ENCODE peak calls at places on chromosomes 4 and X, in eight cellular contexts. One of them, this sample, is unnamed.

GRCh38 chr4:112031712-112032328 is 113.4 kb upstream of the FAM241A start:
- DNase-seq in dorsolateral prefrontal cortex: no peak
- DNase-seq in fibroblast of pulmonary artery: peak; percentile 75
- DNase-seq in IMR-90: peak; percentile 50
- DNase-seq in ascending aorta: no peak
- DNase-seq in choroid plexus epithelial cell: peak; percentile 80
- DNase-seq in left ventricle myocardium inferior: no peak
- DNase-seq in cardiac muscle cell: peak; percentile 75
- DNase-seq in this sample: peak; percentile 68

GRCh38 chrX:105017641-105018040 is 202.9 kb downstream of the TEX13A start:
- DNase-seq in ascending aorta: no peak
- DNase-seq in fibroblast of pulmonary artery: no peak
- DNase-seq in dorsolateral prefrontal cortex: no peak
- DNase-seq in left ventricle myocardium inferior: no peak
- DNase-seq in choroid plexus epithelial cell: no peak
- DNase-seq in IMR-90: no peak
- DNase-seq in cardiac muscle cell: no peak
- DNase-seq in this sample: no peak

GRCh38 chr4:182536221-182536620 is 293.0 kb downstream of the TENM3 start:
- DNase-seq in IMR-90: no peak
- DNase-seq in cardiac muscle cell: no peak
- DNase-seq in fibroblast of pulmonary artery: no peak
- DNase-seq in choroid plexus epithelial cell: no peak
- DNase-seq in ascending aorta: no peak
- DNase-seq in left ventricle myocardium inferior: no peak
- DNase-seq in dorsolateral prefrontal cortex: no peak
- DNase-seq in this sample: no peak

GRCh38 chr4:154124539-154125255 is 335.8 kb upstream of the SFRP2 start:
- DNase-seq in choroid plexus epithelial cell: peak; percentile 76
- DNase-seq in fibroblast of pulmonary artery: peak; percentile 50
- DNase-seq in dorsolateral prefrontal cortex: no peak
- DNase-seq in IMR-90: peak; percentile 36
- DNase-seq in cardiac muscle cell: peak; percentile 11
- DNase-seq in left ventricle myocardium inferior: no peak
- DNase-seq in ascending aorta: no peak
- DNase-seq in this sample: peak; percentile 95

GRCh38 chr4:41957634-41958033 is 22.4 kb downstream of the TMEM33 start:
- DNase-seq in ascending aorta: no peak
- DNase-seq in cardiac muscle cell: peak; percentile 24
- DNase-seq in dorsolateral prefrontal cortex: no peak
- DNase-seq in IMR-90: peak; percentile 5
- DNase-seq in fibroblast of pulmonary artery: peak; percentile 23
- DNase-seq in choroid plexus epithelial cell: peak; percentile 41
- DNase-seq in left ventricle myocardium inferior: no peak
- DNase-seq in this sample: peak; percentile 28

GRCh38 chr4:7026107-7026506 is 17.1 kb upstream of the TADA2B start:
- DNase-seq in dorsolateral prefrontal cortex: no peak
- DNase-seq in left ventricle myocardium inferior: no peak
- DNase-seq in cardiac muscle cell: no peak
- DNase-seq in choroid plexus epithelial cell: no peak
- DNase-seq in fibroblast of pulmonary artery: no peak
- DNase-seq in IMR-90: no peak
- DNase-seq in ascending aorta: no peak
- DNase-seq in this sample: no peak

GRCh38 chrX:129565046-129565649 is 25.1 kb downstream of the OCRL start:
- DNase-seq in fibroblast of pulmonary artery: peak; percentile 30
- DNase-seq in choroid plexus epithelial cell: peak; percentile 60
- DNase-seq in IMR-90: peak; percentile 20
- DNase-seq in left ventricle myocardium inferior: no peak
- DNase-seq in cardiac muscle cell: peak; percentile 51
- DNase-seq in ascending aorta: no peak
- DNase-seq in dorsolateral prefrontal cortex: no peak
- DNase-seq in this sample: peak; percentile 7

GRCh38 chr4:3834921-3835521 is 68.8 kb downstream of the ADRA2C start:
- DNase-seq in ascending aorta: no peak
- DNase-seq in choroid plexus epithelial cell: no peak
- DNase-seq in dorsolateral prefrontal cortex: no peak
- DNase-seq in fibroblast of pulmonary artery: no peak
- DNase-seq in cardiac muscle cell: no peak
- DNase-seq in left ventricle myocardium inferior: no peak
- DNase-seq in IMR-90: no peak
- DNase-seq in this sample: no peak

GRCh38 chr4:74338792-74339333 is 26.1 kb upstream of the EREG start:
- DNase-seq in dorsolateral prefrontal cortex: no peak
- DNase-seq in IMR-90: peak; percentile 12
- DNase-seq in left ventricle myocardium inferior: no peak
- DNase-seq in ascending aorta: no peak
- DNase-seq in fibroblast of pulmonary artery: peak; percentile 33
- DNase-seq in choroid plexus epithelial cell: peak; percentile 10
- DNase-seq in cardiac muscle cell: peak; percentile 91
- DNase-seq in this sample: peak; percentile 70

GRCh38 chrX:103330601-103331397 is 760 bp downstream of the TCEAL7 start:
- DNase-seq in choroid plexus epithelial cell: peak; percentile 17
- DNase-seq in dorsolateral prefrontal cortex: no peak
- DNase-seq in left ventricle myocardium inferior: no peak
- DNase-seq in cardiac muscle cell: peak; percentile 16
- DNase-seq in fibroblast of pulmonary artery: peak; percentile 15
- DNase-seq in ascending aorta: no peak
- DNase-seq in IMR-90: peak; percentile 2
- DNase-seq in this sample: peak; percentile 4

GRCh38 chr4:4507403-4507802 is 34.4 kb downstream of the STX18 start:
- DNase-seq in IMR-90: no peak
- DNase-seq in left ventricle myocardium inferior: no peak
- DNase-seq in dorsolateral prefrontal cortex: no peak
- DNase-seq in cardiac muscle cell: no peak
- DNase-seq in choroid plexus epithelial cell: no peak
- DNase-seq in fibroblast of pulmonary artery: no peak
- DNase-seq in ascending aorta: no peak
- DNase-seq in this sample: no peak

GRCh38 chr4:128416921-128417320 is 129.3 kb upstream of the PGRMC2 start:
- DNase-seq in fibroblast of pulmonary artery: peak; percentile 51
- DNase-seq in choroid plexus epithelial cell: no peak
- DNase-seq in IMR-90: no peak
- DNase-seq in dorsolateral prefrontal cortex: no peak
- DNase-seq in cardiac muscle cell: peak; percentile 62
- DNase-seq in left ventricle myocardium inferior: no peak
- DNase-seq in ascending aorta: no peak
- DNase-seq in this sample: peak; percentile 11

GRCh38 chr4:168587326-168588125 is 90.7 kb downstream of the PALLD start:
- DNase-seq in dorsolateral prefrontal cortex: no peak
- DNase-seq in choroid plexus epithelial cell: peak; percentile 69
- DNase-seq in IMR-90: peak; percentile 88
- DNase-seq in left ventricle myocardium inferior: peak; percentile 25
- DNase-seq in ascending aorta: peak; percentile 75
- DNase-seq in cardiac muscle cell: peak; percentile 84
- DNase-seq in fibroblast of pulmonary artery: peak; percentile 83
- DNase-seq in this sample: peak; percentile 94

GRCh38 chrX:111955916-111956315 is 79.9 kb downstream of the TRPC5OS start:
- DNase-seq in IMR-90: no peak
- DNase-seq in ascending aorta: no peak
- DNase-seq in cardiac muscle cell: no peak
- DNase-seq in fibroblast of pulmonary artery: no peak
- DNase-seq in left ventricle myocardium inferior: no peak
- DNase-seq in dorsolateral prefrontal cortex: no peak
- DNase-seq in choroid plexus epithelial cell: no peak
- DNase-seq in this sample: no peak

GRCh38 chrX:136162827-136163427 is 15.6 kb downstream of the FHL1 start:
- DNase-seq in left ventricle myocardium inferior: peak; percentile 54
- DNase-seq in ascending aorta: peak; percentile 78
- DNase-seq in choroid plexus epithelial cell: peak; percentile 68
- DNase-seq in IMR-90: peak; percentile 43
- DNase-seq in fibroblast of pulmonary artery: peak; percentile 64
- DNase-seq in dorsolateral prefrontal cortex: no peak
- DNase-seq in cardiac muscle cell: peak; percentile 60
- DNase-seq in this sample: peak; percentile 63

GRCh38 chr4:139896242-139896752 is 230.7 kb downstream of the MGST2 start:
- DNase-seq in cardiac muscle cell: no peak
- DNase-seq in left ventricle myocardium inferior: no peak
- DNase-seq in dorsolateral prefrontal cortex: no peak
- DNase-seq in ascending aorta: no peak
- DNase-seq in fibroblast of pulmonary artery: no peak
- DNase-seq in IMR-90: no peak
- DNase-seq in choroid plexus epithelial cell: no peak
- DNase-seq in this sample: no peak

GRCh38 chr4:38223801-38224236 is 263.6 kb downstream of the PTTG2 start:
- DNase-seq in dorsolateral prefrontal cortex: peak; percentile 81
- DNase-seq in choroid plexus epithelial cell: no peak
- DNase-seq in IMR-90: no peak
- DNase-seq in ascending aorta: no peak
- DNase-seq in cardiac muscle cell: no peak
- DNase-seq in left ventricle myocardium inferior: no peak
- DNase-seq in fibroblast of pulmonary artery: no peak
- DNase-seq in this sample: no peak

DNA sequence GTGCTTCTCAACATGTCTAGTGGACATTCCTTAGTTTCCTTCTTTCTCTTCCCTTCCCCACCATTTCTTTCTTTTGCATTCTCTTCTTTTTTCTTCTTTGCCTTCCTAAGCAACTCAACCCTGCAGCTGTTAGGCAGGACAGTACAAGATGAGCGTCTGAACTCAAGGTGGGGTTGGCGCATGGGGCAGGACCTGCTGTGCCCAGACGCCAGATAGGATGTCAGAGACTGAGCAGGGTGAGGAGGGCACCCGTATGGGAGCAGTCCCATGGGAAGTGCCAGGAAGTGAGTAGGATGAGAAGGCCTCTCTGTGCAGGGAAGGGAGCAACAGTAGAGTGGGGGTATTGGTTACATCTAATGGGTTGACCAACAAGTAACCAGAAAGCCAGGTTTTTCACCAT is 38.1 kb upstream of the ZNF827 start:
- DNase-seq in IMR-90: no peak
- DNase-seq in ascending aorta: no peak
- DNase-seq in choroid plexus epithelial cell: no peak
- DNase-seq in dorsolateral prefrontal cortex: no peak
- DNase-seq in left ventricle myocardium inferior: no peak
- DNase-seq in fibroblast of pulmonary artery: no peak
- DNase-seq in cardiac muscle cell: no peak
- DNase-seq in this sample: no peak
- TF ChIP-seq CTCF in IMR-90: no peak
- TF ChIP-seq CTCF in ascending aorta: no peak
- TF ChIP-seq CTCF in choroid plexus epithelial cell: no peak
- TF ChIP-seq CTCF in dorsolateral prefrontal cortex: no peak
- TF ChIP-seq CTCF in left ventricle myocardium inferior: no peak
- TF ChIP-seq CTCF in fibroblast of pulmonary artery: no peak
- TF ChIP-seq CTCF in cardiac muscle cell: no peak
- TF ChIP-seq CTCF in this sample: no peak

DNA sequence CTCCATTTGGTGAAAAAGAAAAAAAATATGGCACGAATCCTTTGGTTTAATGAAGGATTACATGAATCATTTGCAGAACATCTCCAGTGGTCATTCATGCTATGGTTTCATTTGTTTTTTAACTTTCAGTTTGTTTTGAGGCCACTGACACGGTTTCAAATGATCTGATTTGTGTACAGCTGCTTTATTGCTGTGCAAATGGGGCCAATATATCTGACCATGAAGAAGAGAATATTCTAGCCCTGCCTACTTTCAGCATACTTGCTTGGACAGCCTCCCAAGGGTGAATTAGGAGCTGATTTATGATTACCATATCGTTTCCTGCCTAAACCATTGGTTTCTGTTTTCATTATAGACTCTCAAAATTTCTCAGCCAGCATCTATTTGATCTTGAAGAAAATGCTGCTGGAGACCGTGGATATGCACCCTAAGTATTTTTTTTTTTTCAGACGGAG is 30.7 kb downstream of the SPARCL1 start:
- DNase-seq in left ventricle myocardium inferior: no peak
- DNase-seq in ascending aorta: no peak
- DNase-seq in fibroblast of pulmonary artery: no peak
- DNase-seq in dorsolateral prefrontal cortex: no peak
- DNase-seq in IMR-90: peak; percentile 47
- DNase-seq in choroid plexus epithelial cell: no peak
- DNase-seq in cardiac muscle cell: no peak
- DNase-seq in this sample: peak; percentile 81
- H3K4me3 ChIP-seq in left ventricle myocardium inferior: peak overlapping the region; percentile 2
- H3K4me3 ChIP-seq in ascending aorta: peak overlapping the region; percentile 10
- H3K4me3 ChIP-seq in fibroblast of pulmonary artery: no peak overlapping the region
- H3K4me3 ChIP-seq in dorsolateral prefrontal cortex: no peak overlapping the region
- H3K4me3 ChIP-seq in IMR-90: peak overlapping the region; percentile 29
- H3K4me3 ChIP-seq in choroid plexus epithelial cell: no peak overlapping the region
- H3K4me3 ChIP-seq in cardiac muscle cell: no peak overlapping the region
- H3K4me3 ChIP-seq in this sample: peak overlapping the region; percentile 34

GRCh38 chr4:98603683-98604573 is 54.5 kb downstream of the TSPAN5 start:
- DNase-seq in fibroblast of pulmonary artery: peak; percentile 56
- DNase-seq in ascending aorta: no peak
- DNase-seq in dorsolateral prefrontal cortex: peak; percentile 43
- DNase-seq in IMR-90: peak; percentile 71
- DNase-seq in cardiac muscle cell: peak; percentile 60
- DNase-seq in left ventricle myocardium inferior: no peak
- DNase-seq in choroid plexus epithelial cell: no peak
- DNase-seq in this sample: peak; percentile 79

GRCh38 chr4:98599617-98600016 is 58.8 kb downstream of the TSPAN5 start:
- DNase-seq in choroid plexus epithelial cell: no peak
- DNase-seq in dorsolateral prefrontal cortex: no peak
- DNase-seq in left ventricle myocardium inferior: no peak
- DNase-seq in ascending aorta: no peak
- DNase-seq in cardiac muscle cell: no peak
- DNase-seq in IMR-90: no peak
- DNase-seq in fibroblast of pulmonary artery: no peak
- DNase-seq in this sample: no peak

GRCh38 chr4:98604723-98605122 is 53.7 kb downstream of the TSPAN5 start:
- DNase-seq in IMR-90: no peak
- DNase-seq in dorsolateral prefrontal cortex: no peak
- DNase-seq in choroid plexus epithelial cell: no peak
- DNase-seq in cardiac muscle cell: peak; percentile 44
- DNase-seq in left ventricle myocardium inferior: no peak
- DNase-seq in fibroblast of pulmonary artery: peak; percentile 39
- DNase-seq in ascending aorta: no peak
- DNase-seq in this sample: peak; percentile 50

GRCh38 chr4:98602270-98602669 is 56.1 kb downstream of the TSPAN5 start:
- DNase-seq in IMR-90: no peak
- DNase-seq in cardiac muscle cell: no peak
- DNase-seq in fibroblast of pulmonary artery: no peak
- DNase-seq in left ventricle myocardium inferior: no peak
- DNase-seq in dorsolateral prefrontal cortex: no peak
- DNase-seq in choroid plexus epithelial cell: no peak
- DNase-seq in ascending aorta: no peak
- DNase-seq in this sample: no peak

GRCh38 chr4:98601719-98602118 is 56.7 kb downstream of the TSPAN5 start:
- DNase-seq in fibroblast of pulmonary artery: peak; percentile 39
- DNase-seq in choroid plexus epithelial cell: peak; percentile 66
- DNase-seq in IMR-90: no peak
- DNase-seq in cardiac muscle cell: peak; percentile 35
- DNase-seq in dorsolateral prefrontal cortex: no peak
- DNase-seq in left ventricle myocardium inferior: no peak
- DNase-seq in ascending aorta: no peak
- DNase-seq in this sample: peak; percentile 52
- TF ChIP-seq CTCF in fibroblast of pulmonary artery: no peak
- TF ChIP-seq CTCF in choroid plexus epithelial cell: peak; percentile 35
- TF ChIP-seq CTCF in IMR-90: no peak
- TF ChIP-seq CTCF in cardiac muscle cell: no peak
- TF ChIP-seq CTCF in dorsolateral prefrontal cortex: no peak
- TF ChIP-seq CTCF in left ventricle myocardium inferior: no peak
- TF ChIP-seq CTCF in ascending aorta: no peak
- TF ChIP-seq CTCF in this sample: no peak

DNA sequence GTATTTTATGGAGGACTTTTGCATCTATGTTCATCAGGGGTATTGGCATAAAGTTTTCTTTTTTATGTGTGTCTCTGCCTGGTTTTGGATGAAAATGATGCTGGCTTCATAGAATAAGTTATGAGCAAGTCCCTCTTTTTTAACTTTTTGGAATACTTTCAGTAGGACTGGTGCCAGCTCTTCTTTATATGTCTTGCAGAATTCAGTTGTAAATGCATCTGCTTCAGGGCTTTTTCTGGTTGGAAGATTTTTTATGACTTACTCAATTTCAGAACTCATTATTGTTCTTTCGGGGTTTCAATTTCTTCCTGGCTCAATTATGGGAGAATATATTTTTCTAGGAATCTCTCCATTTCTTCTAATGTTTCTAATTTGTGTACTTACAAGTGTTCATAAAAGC is 9.1 kb upstream of the CSN2 start:
- DNase-seq in choroid plexus epithelial cell: no peak
- DNase-seq in dorsolateral prefrontal cortex: no peak
- DNase-seq in cardiac muscle cell: no peak
- DNase-seq in ascending aorta: no peak
- DNase-seq in fibroblast of pulmonary artery: no peak
- DNase-seq in IMR-90: no peak
- DNase-seq in left ventricle myocardium inferior: no peak
- DNase-seq in this sample: no peak
- H3K4me3 ChIP-seq in choroid plexus epithelial cell: no peak overlapping the region
- H3K4me3 ChIP-seq in dorsolateral prefrontal cortex: no peak overlapping the region
- H3K4me3 ChIP-seq in cardiac muscle cell: no peak overlapping the region
- H3K4me3 ChIP-seq in ascending aorta: no peak overlapping the region
- H3K4me3 ChIP-seq in fibroblast of pulmonary artery: no peak overlapping the region
- H3K4me3 ChIP-seq in IMR-90: no peak overlapping the region
- H3K4me3 ChIP-seq in left ventricle myocardium inferior: no peak overlapping the region
- H3K4me3 ChIP-seq in this sample: no peak overlapping the region